ENCODE peak calls at places on chromosome 10, in six cellular contexts. One of them, this sample, is unnamed.

GRCh38 chr10:60399343-60399742 is 9.7 kb upstream of the ANK3 start:
- DNase-seq in effector CD4-positive, alpha-beta T cell: no peak
- DNase-seq in stomach: no peak
- DNase-seq in stimulated activated CD4-positive, alpha-beta T cell treated with anti-CD3 and anti-CD28 coated beads, TNF-alpha, amount 100 ng/mL, for 4 hours: no peak
- DNase-seq in naive B cell: no peak
- DNase-seq in stimulated activated CD8-positive, alpha-beta memory T cell treated with anti-CD3 and anti-CD28 coated beads, Interleukin-12 subunit alpha, Interleukin-12 subunit beta, amount 100 ng/mL, for 4 hours: no peak
- DNase-seq in this sample: no peak

GRCh38 chr10:71218046-71218832 is 5.9 kb downstream of the UNC5B start:
- DNase-seq in effector CD4-positive, alpha-beta T cell: no peak
- DNase-seq in stomach: peak; percentile 35
- DNase-seq in stimulated activated CD4-positive, alpha-beta T cell treated with anti-CD3 and anti-CD28 coated beads, TNF-alpha, amount 100 ng/mL, for 4 hours: no peak
- DNase-seq in naive B cell: no peak
- DNase-seq in stimulated activated CD8-positive, alpha-beta memory T cell treated with anti-CD3 and anti-CD28 coated beads, Interleukin-12 subunit alpha, Interleukin-12 subunit beta, amount 100 ng/mL, for 4 hours: no peak
- DNase-seq in this sample: no peak

GRCh38 chr10:99779335-99779734 is 3.1 kb upstream of the ABCC2 start:
- DNase-seq in effector CD4-positive, alpha-beta T cell: no peak
- DNase-seq in stomach: no peak
- DNase-seq in stimulated activated CD4-positive, alpha-beta T cell treated with anti-CD3 and anti-CD28 coated beads, TNF-alpha, amount 100 ng/mL, for 4 hours: no peak
- DNase-seq in naive B cell: no peak
- DNase-seq in stimulated activated CD8-positive, alpha-beta memory T cell treated with anti-CD3 and anti-CD28 coated beads, Interleukin-12 subunit alpha, Interleukin-12 subunit beta, amount 100 ng/mL, for 4 hours: no peak
- DNase-seq in this sample: peak; percentile 39

GRCh38 chr10:8581521-8582225 is 527.2 kb downstream of the GATA3 start:
- DNase-seq in effector CD4-positive, alpha-beta T cell: no peak
- DNase-seq in stomach: no peak
- DNase-seq in stimulated activated CD4-positive, alpha-beta T cell treated with anti-CD3 and anti-CD28 coated beads, TNF-alpha, amount 100 ng/mL, for 4 hours: no peak
- DNase-seq in naive B cell: no peak
- DNase-seq in stimulated activated CD8-positive, alpha-beta memory T cell treated with anti-CD3 and anti-CD28 coated beads, Interleukin-12 subunit alpha, Interleukin-12 subunit beta, amount 100 ng/mL, for 4 hours: no peak
- DNase-seq in this sample: no peak

GRCh38 chr10:112895292-112895691 is 54.8 kb upstream of the TCF7L2 start:
- DNase-seq in effector CD4-positive, alpha-beta T cell: no peak
- DNase-seq in stomach: no peak
- DNase-seq in stimulated activated CD4-positive, alpha-beta T cell treated with anti-CD3 and anti-CD28 coated beads, TNF-alpha, amount 100 ng/mL, for 4 hours: no peak
- DNase-seq in naive B cell: no peak
- DNase-seq in stimulated activated CD8-positive, alpha-beta memory T cell treated with anti-CD3 and anti-CD28 coated beads, Interleukin-12 subunit alpha, Interleukin-12 subunit beta, amount 100 ng/mL, for 4 hours: no peak
- DNase-seq in this sample: no peak

GRCh38 chr10:69068549-69068948 is 19.4 kb upstream of the SRGN start:
- DNase-seq in effector CD4-positive, alpha-beta T cell: no peak
- DNase-seq in stomach: no peak
- DNase-seq in stimulated activated CD4-positive, alpha-beta T cell treated with anti-CD3 and anti-CD28 coated beads, TNF-alpha, amount 100 ng/mL, for 4 hours: no peak
- DNase-seq in naive B cell: no peak
- DNase-seq in stimulated activated CD8-positive, alpha-beta memory T cell treated with anti-CD3 and anti-CD28 coated beads, Interleukin-12 subunit alpha, Interleukin-12 subunit beta, amount 100 ng/mL, for 4 hours: no peak
- DNase-seq in this sample: no peak

GRCh38 chr10:4450981-4451501 is 375.0 kb upstream of the AKR1E2 start:
- DNase-seq in effector CD4-positive, alpha-beta T cell: no peak
- DNase-seq in stomach: no peak
- DNase-seq in stimulated activated CD4-positive, alpha-beta T cell treated with anti-CD3 and anti-CD28 coated beads, TNF-alpha, amount 100 ng/mL, for 4 hours: no peak
- DNase-seq in naive B cell: no peak
- DNase-seq in stimulated activated CD8-positive, alpha-beta memory T cell treated with anti-CD3 and anti-CD28 coated beads, Interleukin-12 subunit alpha, Interleukin-12 subunit beta, amount 100 ng/mL, for 4 hours: no peak
- DNase-seq in this sample: no peak

GRCh38 chr10:810351-810846 is 120.9 kb upstream of the DIP2C start:
- DNase-seq in effector CD4-positive, alpha-beta T cell: no peak
- DNase-seq in stomach: no peak
- DNase-seq in stimulated activated CD4-positive, alpha-beta T cell treated with anti-CD3 and anti-CD28 coated beads, TNF-alpha, amount 100 ng/mL, for 4 hours: no peak
- DNase-seq in naive B cell: no peak
- DNase-seq in stimulated activated CD8-positive, alpha-beta memory T cell treated with anti-CD3 and anti-CD28 coated beads, Interleukin-12 subunit alpha, Interleukin-12 subunit beta, amount 100 ng/mL, for 4 hours: no peak
- DNase-seq in this sample: peak; percentile 28

GRCh38 chr10:43210556-43210955 is 56.3 kb downstream of the RASGEF1A start:
- DNase-seq in effector CD4-positive, alpha-beta T cell: no peak
- DNase-seq in stomach: no peak
- DNase-seq in stimulated activated CD4-positive, alpha-beta T cell treated with anti-CD3 and anti-CD28 coated beads, TNF-alpha, amount 100 ng/mL, for 4 hours: no peak
- DNase-seq in naive B cell: no peak
- DNase-seq in stimulated activated CD8-positive, alpha-beta memory T cell treated with anti-CD3 and anti-CD28 coated beads, Interleukin-12 subunit alpha, Interleukin-12 subunit beta, amount 100 ng/mL, for 4 hours: no peak
- DNase-seq in this sample: no peak

GRCh38 chr10:23051278-23051677 is 44.1 kb upstream of the MSRB2 start:
- DNase-seq in effector CD4-positive, alpha-beta T cell: no peak
- DNase-seq in stomach: no peak
- DNase-seq in stimulated activated CD4-positive, alpha-beta T cell treated with anti-CD3 and anti-CD28 coated beads, TNF-alpha, amount 100 ng/mL, for 4 hours: no peak
- DNase-seq in naive B cell: no peak
- DNase-seq in stimulated activated CD8-positive, alpha-beta memory T cell treated with anti-CD3 and anti-CD28 coated beads, Interleukin-12 subunit alpha, Interleukin-12 subunit beta, amount 100 ng/mL, for 4 hours: no peak
- DNase-seq in this sample: no peak

GRCh38 chr10:97179731-97180366 is 5.9 kb downstream of the SLIT1 start:
- DNase-seq in effector CD4-positive, alpha-beta T cell: no peak
- DNase-seq in stomach: no peak
- DNase-seq in stimulated activated CD4-positive, alpha-beta T cell treated with anti-CD3 and anti-CD28 coated beads, TNF-alpha, amount 100 ng/mL, for 4 hours: no peak
- DNase-seq in naive B cell: no peak
- DNase-seq in stimulated activated CD8-positive, alpha-beta memory T cell treated with anti-CD3 and anti-CD28 coated beads, Interleukin-12 subunit alpha, Interleukin-12 subunit beta, amount 100 ng/mL, for 4 hours: no peak
- DNase-seq in this sample: peak; percentile 24

GRCh38 chr10:3668276-3668960 is 116.6 kb downstream of the KLF6 start:
- DNase-seq in effector CD4-positive, alpha-beta T cell: peak; percentile 57
- DNase-seq in stomach: peak; percentile 74
- DNase-seq in stimulated activated CD4-positive, alpha-beta T cell treated with anti-CD3 and anti-CD28 coated beads, TNF-alpha, amount 100 ng/mL, for 4 hours: peak; percentile 46
- DNase-seq in naive B cell: no peak
- DNase-seq in stimulated activated CD8-positive, alpha-beta memory T cell treated with anti-CD3 and anti-CD28 coated beads, Interleukin-12 subunit alpha, Interleukin-12 subunit beta, amount 100 ng/mL, for 4 hours: peak; percentile 29
- DNase-seq in this sample: no peak

This sample was measured in NAMALWA.